ENCODE peak calls at places on chromosome 4, in five cellular contexts. One of them, this sample, is unnamed.

GRCh38 chr4:166957451-166957850 is 276.8 kb downstream of the SPOCK3 start:
- DNase-seq in H9: no peak
- DNase-seq in neuronal stem cell: no peak
- DNase-seq in mesenchymal stem cell: no peak
- DNase-seq in trophoblast cell: no peak
- DNase-seq in this sample: no peak

GRCh38 chr4:183698909-183699308 is 39.8 kb downstream of the TRAPPC11 start:
- DNase-seq in H9: no peak
- DNase-seq in neuronal stem cell: no peak
- DNase-seq in mesenchymal stem cell: no peak
- DNase-seq in trophoblast cell: no peak
- DNase-seq in this sample: no peak

GRCh38 chr4:158042591-158043030 is 130.2 kb downstream of the GASK1B start:
- DNase-seq in H9: no peak
- DNase-seq in neuronal stem cell: no peak
- DNase-seq in mesenchymal stem cell: peak
- DNase-seq in trophoblast cell: no peak
- DNase-seq in this sample: no peak

GRCh38 chr4:180028682-180029081 is 2214.5 kb upstream of the TENM3 start:
- DNase-seq in H9: peak
- DNase-seq in neuronal stem cell: peak
- DNase-seq in mesenchymal stem cell: peak
- DNase-seq in trophoblast cell: peak
- DNase-seq in this sample: peak

GRCh38 chr4:24896977-24897376 is 15.9 kb downstream of the CCDC149 start:
- DNase-seq in H9: no peak
- DNase-seq in neuronal stem cell: no peak
- DNase-seq in mesenchymal stem cell: no peak
- DNase-seq in trophoblast cell: no peak
- DNase-seq in this sample: no peak

GRCh38 chr4:5892321-5893012 is 419 bp downstream of the CRMP1 start:
- DNase-seq in H9: no peak
- DNase-seq in neuronal stem cell: no peak
- DNase-seq in mesenchymal stem cell: no peak
- DNase-seq in trophoblast cell: no peak
- DNase-seq in this sample: no peak

GRCh38 chr4:153310793-153311192 is 33.7 kb upstream of the MND1 start:
- DNase-seq in H9: no peak
- DNase-seq in neuronal stem cell: no peak
- DNase-seq in mesenchymal stem cell: no peak
- DNase-seq in trophoblast cell: no peak
- DNase-seq in this sample: no peak

GRCh38 chr4:150402968-150403367 is 179.0 kb upstream of the MAB21L2 start:
- DNase-seq in H9: no peak
- DNase-seq in neuronal stem cell: no peak
- DNase-seq in mesenchymal stem cell: no peak
- DNase-seq in trophoblast cell: no peak
- DNase-seq in this sample: no peak

GRCh38 chr4:167544391-167544790 is 310.1 kb upstream of the SPOCK3 start:
- DNase-seq in H9: no peak
- DNase-seq in neuronal stem cell: no peak
- DNase-seq in mesenchymal stem cell: no peak
- DNase-seq in trophoblast cell: no peak
- DNase-seq in this sample: no peak

GRCh38 chr4:38152305-38152704 is 192.1 kb downstream of the PTTG2 start:
- DNase-seq in H9: no peak
- DNase-seq in neuronal stem cell: no peak
- DNase-seq in mesenchymal stem cell: peak
- DNase-seq in trophoblast cell: no peak
- DNase-seq in this sample: no peak

GRCh38 chr4:40656221-40656863 is 26.7 kb upstream of the RBM47 start:
- DNase-seq in H9: no peak
- DNase-seq in neuronal stem cell: no peak
- DNase-seq in mesenchymal stem cell: no peak
- DNase-seq in trophoblast cell: no peak
- DNase-seq in this sample: no peak

GRCh38 chr4:102678107-102678506 is 82.7 kb downstream of the MANBA start:
- DNase-seq in H9: no peak
- DNase-seq in neuronal stem cell: no peak
- DNase-seq in mesenchymal stem cell: no peak
- DNase-seq in trophoblast cell: peak
- DNase-seq in this sample: no peak

GRCh38 chr4:2671267-2671895 is 84.8 kb downstream of the TNIP2 start:
- DNase-seq in H9: no peak
- DNase-seq in neuronal stem cell: no peak
- DNase-seq in mesenchymal stem cell: no peak
- DNase-seq in trophoblast cell: no peak
- DNase-seq in this sample: no peak

GRCh38 chr4:103400405-103400804 is 202.3 kb upstream of the CENPE start:
- DNase-seq in H9: no peak
- DNase-seq in neuronal stem cell: no peak
- DNase-seq in mesenchymal stem cell: peak
- DNase-seq in trophoblast cell: no peak
- DNase-seq in this sample: no peak

GRCh38 chr4:185879666-185880312 is 67.8 kb upstream of the SORBS2 start:
- DNase-seq in H9: no peak
- DNase-seq in neuronal stem cell: no peak
- DNase-seq in mesenchymal stem cell: no peak
- DNase-seq in trophoblast cell: no peak
- DNase-seq in this sample: no peak
- H2BK12ac ChIP-seq in H9: no peak
- H2BK12ac ChIP-seq in neuronal stem cell: no peak
- H2BK12ac ChIP-seq in mesenchymal stem cell: no peak
- H2BK12ac ChIP-seq in trophoblast cell: no peak
- H2BK12ac ChIP-seq in this sample: peak

GRCh38 chr4:171875291-171875690 is 62.1 kb downstream of the GALNTL6 start:
- DNase-seq in H9: no peak
- DNase-seq in neuronal stem cell: no peak
- DNase-seq in mesenchymal stem cell: no peak
- DNase-seq in trophoblast cell: no peak
- DNase-seq in this sample: no peak

GRCh38 chr4:171876636-171877035 is 63.4 kb downstream of the GALNTL6 start:
- DNase-seq in H9: no peak
- DNase-seq in neuronal stem cell: no peak
- DNase-seq in mesenchymal stem cell: no peak
- DNase-seq in trophoblast cell: no peak
- DNase-seq in this sample: no peak

DNA sequence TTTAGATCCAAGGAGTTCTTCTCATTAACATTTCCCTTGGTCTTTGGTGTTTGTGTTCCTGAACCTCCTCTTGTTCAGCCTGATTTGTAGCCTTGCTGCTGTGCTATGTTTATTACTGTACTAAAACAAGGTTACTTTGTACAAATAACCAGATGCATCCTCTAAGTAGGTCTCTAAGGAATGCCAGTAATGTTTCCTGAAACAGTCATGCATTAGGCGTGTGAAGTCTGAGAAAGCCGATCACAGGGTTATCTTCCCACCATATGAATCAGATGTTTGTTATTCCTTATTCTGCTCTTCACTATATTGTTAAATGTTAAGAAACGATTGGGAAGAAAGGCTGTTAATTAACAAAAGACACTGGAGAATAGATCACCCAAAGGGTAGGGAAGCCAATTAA is 66.9 kb downstream of the GALNTL6 start:
- DNase-seq in H9: no peak
- DNase-seq in neuronal stem cell: no peak
- DNase-seq in mesenchymal stem cell: peak
- DNase-seq in trophoblast cell: peak
- DNase-seq in this sample: no peak
- H2BK12ac ChIP-seq in H9: no peak
- H2BK12ac ChIP-seq in neuronal stem cell: no peak
- H2BK12ac ChIP-seq in mesenchymal stem cell: no peak
- H2BK12ac ChIP-seq in trophoblast cell: no peak
- H2BK12ac ChIP-seq in this sample: no peak

GRCh38 chr4:7672601-7673000 is 237.9 kb upstream of the PSAPL1 start:
- DNase-seq in H9: no peak
- DNase-seq in neuronal stem cell: no peak
- DNase-seq in mesenchymal stem cell: no peak
- DNase-seq in trophoblast cell: no peak
- DNase-seq in this sample: no peak
- H2BK12ac ChIP-seq in H9: no peak
- H2BK12ac ChIP-seq in neuronal stem cell: no peak
- H2BK12ac ChIP-seq in mesenchymal stem cell: no peak
- H2BK12ac ChIP-seq in trophoblast cell: no peak
- H2BK12ac ChIP-seq in this sample: no peak

GRCh38 chr4:72666910-72667309 is 97.9 kb upstream of the ADAMTS3 start:
- DNase-seq in H9: peak
- DNase-seq in neuronal stem cell: peak
- DNase-seq in mesenchymal stem cell: no peak
- DNase-seq in trophoblast cell: no peak
- DNase-seq in this sample: peak
- H2BK12ac ChIP-seq in H9: no peak
- H2BK12ac ChIP-seq in neuronal stem cell: no peak
- H2BK12ac ChIP-seq in mesenchymal stem cell: no peak
- H2BK12ac ChIP-seq in trophoblast cell: no peak
- H2BK12ac ChIP-seq in this sample: no peak

GRCh38 chr4:137393043-137393442 is 139.3 kb downstream of the PCDH18 start:
- DNase-seq in H9: no peak
- DNase-seq in neuronal stem cell: peak
- DNase-seq in mesenchymal stem cell: peak
- DNase-seq in trophoblast cell: no peak
- DNase-seq in this sample: no peak

GRCh38 chr4:137384476-137384875 is 147.8 kb downstream of the PCDH18 start:
- DNase-seq in H9: no peak
- DNase-seq in neuronal stem cell: no peak
- DNase-seq in mesenchymal stem cell: no peak
- DNase-seq in trophoblast cell: no peak
- DNase-seq in this sample: no peak

GRCh38 chr4:137390141-137390540 is 142.2 kb downstream of the PCDH18 start:
- DNase-seq in H9: no peak
- DNase-seq in neuronal stem cell: no peak
- DNase-seq in mesenchymal stem cell: no peak
- DNase-seq in trophoblast cell: no peak
- DNase-seq in this sample: no peak

GRCh38 chr4:137390707-137391106 is 141.6 kb downstream of the PCDH18 start:
- DNase-seq in H9: no peak
- DNase-seq in neuronal stem cell: no peak
- DNase-seq in mesenchymal stem cell: no peak
- DNase-seq in trophoblast cell: no peak
- DNase-seq in this sample: no peak

DNA sequence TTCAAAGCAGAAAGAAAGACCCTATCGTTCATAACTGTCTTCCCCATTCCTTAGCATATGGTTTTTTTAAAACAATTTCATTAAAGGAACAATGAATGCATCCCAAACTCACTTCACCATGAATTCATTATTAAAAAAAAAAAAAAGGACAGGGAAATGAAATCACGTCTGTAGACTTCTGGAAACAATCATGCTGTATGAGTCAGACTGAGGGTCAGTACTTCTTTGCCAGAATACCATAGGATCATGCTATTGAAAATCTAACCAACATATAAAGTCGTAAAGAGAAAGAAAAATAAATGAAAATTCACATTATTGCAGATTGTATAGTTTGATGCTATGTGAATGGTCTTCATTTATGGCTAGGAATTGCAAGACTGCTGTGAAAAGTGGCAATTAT is 144.4 kb downstream of the PCDH18 start:
- DNase-seq in H9: no peak
- DNase-seq in neuronal stem cell: no peak
- DNase-seq in mesenchymal stem cell: peak
- DNase-seq in trophoblast cell: no peak
- DNase-seq in this sample: no peak
- H2BK12ac ChIP-seq in H9: no peak
- H2BK12ac ChIP-seq in neuronal stem cell: no peak
- H2BK12ac ChIP-seq in mesenchymal stem cell: no peak
- H2BK12ac ChIP-seq in trophoblast cell: no peak
- H2BK12ac ChIP-seq in this sample: no peak

DNA sequence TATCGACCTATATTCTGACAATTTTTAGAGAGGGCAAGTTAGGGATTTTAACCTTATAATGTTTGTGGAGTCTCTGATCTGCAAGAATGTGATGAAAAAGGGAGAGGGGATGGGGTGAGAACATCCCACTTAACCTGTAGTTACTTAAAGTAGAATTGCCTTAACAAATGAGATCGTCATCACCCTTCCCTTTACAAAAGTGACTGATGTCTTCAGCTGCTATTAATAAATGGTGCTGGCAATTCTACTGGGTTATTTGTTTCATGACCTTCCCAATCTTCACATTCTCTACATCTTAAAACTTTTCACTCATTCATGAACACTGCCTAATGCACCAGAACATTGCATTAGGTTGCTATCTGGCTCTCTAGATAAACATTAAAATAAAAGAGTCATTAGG is 873.4 kb upstream of the LCORL start:
- DNase-seq in H9: no peak
- DNase-seq in neuronal stem cell: no peak
- DNase-seq in mesenchymal stem cell: no peak
- DNase-seq in trophoblast cell: no peak
- DNase-seq in this sample: no peak
- H2BK12ac ChIP-seq in H9: no peak
- H2BK12ac ChIP-seq in neuronal stem cell: no peak
- H2BK12ac ChIP-seq in mesenchymal stem cell: no peak
- H2BK12ac ChIP-seq in trophoblast cell: no peak
- H2BK12ac ChIP-seq in this sample: no peak

GRCh38 chr4:173217727-173218126 is 49.1 kb downstream of the GALNT7 start:
- DNase-seq in H9: no peak
- DNase-seq in neuronal stem cell: no peak
- DNase-seq in mesenchymal stem cell: peak
- DNase-seq in trophoblast cell: no peak
- DNase-seq in this sample: no peak
- H2BK12ac ChIP-seq in H9: no peak
- H2BK12ac ChIP-seq in neuronal stem cell: no peak
- H2BK12ac ChIP-seq in mesenchymal stem cell: no peak
- H2BK12ac ChIP-seq in trophoblast cell: no peak
- H2BK12ac ChIP-seq in this sample: no peak

GRCh38 chr4:42480774-42481173 is 83.5 kb downstream of the SHISA3 start:
- DNase-seq in H9: no peak
- DNase-seq in neuronal stem cell: no peak
- DNase-seq in mesenchymal stem cell: no peak
- DNase-seq in trophoblast cell: no peak
- DNase-seq in this sample: no peak
- H2BK12ac ChIP-seq in H9: no peak
- H2BK12ac ChIP-seq in neuronal stem cell: no peak
- H2BK12ac ChIP-seq in mesenchymal stem cell: no peak
- H2BK12ac ChIP-seq in trophoblast cell: no peak
- H2BK12ac ChIP-seq in this sample: no peak

DNA sequence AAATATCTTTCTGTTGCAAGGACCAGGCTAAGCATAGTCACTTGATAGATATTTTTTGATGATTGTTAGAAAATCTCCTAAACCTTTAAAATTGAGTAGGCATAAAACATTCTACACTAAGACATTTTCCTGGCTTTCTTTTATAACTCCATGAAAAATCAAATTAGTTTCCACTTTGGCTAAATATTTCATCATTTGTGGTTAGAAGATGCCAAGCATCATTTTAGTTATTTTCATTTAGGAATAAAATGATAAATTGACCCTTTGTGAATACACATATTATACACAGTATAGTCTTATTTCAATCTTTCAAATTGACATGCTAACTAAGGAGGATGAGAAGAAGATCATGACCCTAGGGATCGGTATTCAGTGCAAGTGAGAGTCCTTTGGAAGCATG is 136.6 kb upstream of the OTUD4 start:
- DNase-seq in H9: no peak
- DNase-seq in neuronal stem cell: no peak
- DNase-seq in mesenchymal stem cell: no peak
- DNase-seq in trophoblast cell: no peak
- DNase-seq in this sample: no peak
- H2BK12ac ChIP-seq in H9: no peak
- H2BK12ac ChIP-seq in neuronal stem cell: no peak
- H2BK12ac ChIP-seq in mesenchymal stem cell: no peak
- H2BK12ac ChIP-seq in trophoblast cell: no peak
- H2BK12ac ChIP-seq in this sample: no peak